ENCODE peak calls at places on chromosomes 5 and 9, in nine cellular contexts. One of them, this sample, is unnamed.

GRCh38 chr9:70488793-70489105 is 74.3 kb upstream of the KLF9 start:
- DNase-seq in tibial artery: no peak
- DNase-seq in PC-9: peak
- DNase-seq in CD4-positive, alpha-beta memory T cell: no peak
- DNase-seq in CD8-positive, alpha-beta memory T cell: no peak
- DNase-seq in aorta: no peak
- DNase-seq in Panc1: no peak
- DNase-seq in A549: no peak
- DNase-seq in psoas muscle: no peak
- DNase-seq in this sample: no peak

GRCh38 chr5:7078090-7078489 is 317.8 kb upstream of the ADCY2 start:
- DNase-seq in tibial artery: no peak
- DNase-seq in PC-9: no peak
- DNase-seq in CD4-positive, alpha-beta memory T cell: no peak
- DNase-seq in CD8-positive, alpha-beta memory T cell: no peak
- DNase-seq in aorta: no peak
- DNase-seq in Panc1: no peak
- DNase-seq in A549: no peak
- DNase-seq in psoas muscle: no peak
- DNase-seq in this sample: no peak

GRCh38 chr5:126961128-126961527 is 69.2 kb downstream of the MARCHF3 start:
- DNase-seq in tibial artery: no peak
- DNase-seq in PC-9: no peak
- DNase-seq in CD4-positive, alpha-beta memory T cell: no peak
- DNase-seq in CD8-positive, alpha-beta memory T cell: no peak
- DNase-seq in aorta: no peak
- DNase-seq in Panc1: no peak
- DNase-seq in A549: no peak
- DNase-seq in psoas muscle: no peak
- DNase-seq in this sample: no peak

GRCh38 chr5:35854248-35854647 is 2.4 kb upstream of the IL7R start:
- DNase-seq in tibial artery: no peak
- DNase-seq in PC-9: no peak
- DNase-seq in CD4-positive, alpha-beta memory T cell: peak
- DNase-seq in CD8-positive, alpha-beta memory T cell: peak
- DNase-seq in aorta: no peak
- DNase-seq in Panc1: no peak
- DNase-seq in A549: no peak
- DNase-seq in psoas muscle: no peak
- DNase-seq in this sample: no peak

GRCh38 chr9:116975119-116975518 is 288.0 kb downstream of the TRIM32 start:
- DNase-seq in tibial artery: no peak
- DNase-seq in PC-9: no peak
- DNase-seq in CD4-positive, alpha-beta memory T cell: no peak
- DNase-seq in CD8-positive, alpha-beta memory T cell: no peak
- DNase-seq in aorta: no peak
- DNase-seq in Panc1: no peak
- DNase-seq in A549: no peak
- DNase-seq in psoas muscle: no peak
- DNase-seq in this sample: no peak

GRCh38 chr9:87063246-87063645 is 115.9 kb upstream of the GAS1 start:
- DNase-seq in tibial artery: peak
- DNase-seq in PC-9: no peak
- DNase-seq in CD4-positive, alpha-beta memory T cell: no peak
- DNase-seq in CD8-positive, alpha-beta memory T cell: no peak
- DNase-seq in aorta: no peak
- DNase-seq in Panc1: no peak
- DNase-seq in A549: no peak
- DNase-seq in psoas muscle: no peak
- DNase-seq in this sample: no peak

GRCh38 chr9:84807870-84808385 is 138.4 kb downstream of the NTRK2 start:
- DNase-seq in tibial artery: no peak
- DNase-seq in PC-9: no peak
- DNase-seq in CD4-positive, alpha-beta memory T cell: no peak
- DNase-seq in CD8-positive, alpha-beta memory T cell: no peak
- DNase-seq in aorta: no peak
- DNase-seq in Panc1: no peak
- DNase-seq in A549: no peak
- DNase-seq in psoas muscle: no peak
- DNase-seq in this sample: no peak

GRCh38 chr9:105693435-105694275 is 686 bp upstream of the TMEM38B start:
- DNase-seq in tibial artery: no peak
- DNase-seq in PC-9: peak
- DNase-seq in CD4-positive, alpha-beta memory T cell: peak
- DNase-seq in CD8-positive, alpha-beta memory T cell: no peak
- DNase-seq in aorta: no peak
- DNase-seq in Panc1: no peak
- DNase-seq in A549: peak
- DNase-seq in psoas muscle: no peak
- DNase-seq in this sample: no peak

DNA sequence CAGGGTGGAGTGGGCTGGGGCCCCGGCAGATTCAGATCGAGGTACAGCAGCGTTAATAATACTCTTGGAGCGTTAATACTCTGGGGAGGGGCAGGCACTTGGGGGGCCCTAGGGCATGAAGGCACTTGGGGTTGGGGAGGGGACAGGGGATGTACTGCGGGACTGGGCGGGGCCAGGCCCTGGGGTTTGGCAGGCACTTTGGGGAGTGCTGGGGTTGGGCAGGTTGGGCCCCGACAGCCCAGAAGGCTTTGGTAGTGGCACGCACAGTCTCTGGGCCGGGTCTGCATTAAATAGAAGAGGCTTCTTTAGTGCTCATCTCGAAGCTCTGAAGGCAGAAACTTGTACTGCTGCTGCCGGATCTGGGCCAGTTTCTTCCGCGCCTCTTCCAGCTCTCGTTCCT is 7.8 kb upstream of the TPM2 start:
- DNase-seq in tibial artery: no peak
- DNase-seq in PC-9: no peak
- DNase-seq in CD4-positive, alpha-beta memory T cell: no peak
- DNase-seq in CD8-positive, alpha-beta memory T cell: no peak
- DNase-seq in aorta: peak
- DNase-seq in Panc1: no peak
- DNase-seq in A549: no peak
- DNase-seq in psoas muscle: peak
- DNase-seq in this sample: no peak
- H3K27ac ChIP-seq in tibial artery: peak
- H3K27ac ChIP-seq in PC-9: no peak
- H3K27ac ChIP-seq in CD4-positive, alpha-beta memory T cell: no peak
- H3K27ac ChIP-seq in CD8-positive, alpha-beta memory T cell: no peak
- H3K27ac ChIP-seq in aorta: peak
- H3K27ac ChIP-seq in Panc1: no peak
- H3K27ac ChIP-seq in A549: no peak
- H3K27ac ChIP-seq in psoas muscle: no peak
- H3K27ac ChIP-seq in this sample: no peak

DNA sequence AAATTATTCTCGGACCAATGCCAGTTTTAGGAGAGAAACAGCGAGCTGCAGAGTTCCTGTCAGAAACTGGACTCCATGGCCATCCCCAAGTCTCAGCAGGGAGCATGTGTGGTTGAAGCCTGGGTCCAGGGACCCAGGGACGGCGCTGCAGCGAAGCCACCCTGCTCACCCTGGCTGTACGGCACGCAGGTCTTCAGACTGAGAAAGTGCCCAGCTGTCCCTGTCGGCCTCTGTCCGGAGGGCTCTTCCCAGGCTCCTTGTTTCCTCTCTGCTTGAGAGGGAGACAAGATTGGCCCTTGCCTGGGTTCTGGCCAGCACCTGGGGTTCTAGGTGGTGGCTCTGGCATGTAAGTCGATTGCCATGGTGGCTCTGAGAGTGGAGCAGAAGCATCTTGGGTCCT is 26.9 kb downstream of the PTGES2 start:
- DNase-seq in tibial artery: no peak
- DNase-seq in PC-9: no peak
- DNase-seq in CD4-positive, alpha-beta memory T cell: no peak
- DNase-seq in CD8-positive, alpha-beta memory T cell: no peak
- DNase-seq in aorta: peak
- DNase-seq in Panc1: no peak
- DNase-seq in A549: no peak
- DNase-seq in psoas muscle: no peak
- DNase-seq in this sample: no peak
- H3K27ac ChIP-seq in tibial artery: peak
- H3K27ac ChIP-seq in PC-9: no peak
- H3K27ac ChIP-seq in CD4-positive, alpha-beta memory T cell: no peak
- H3K27ac ChIP-seq in CD8-positive, alpha-beta memory T cell: peak
- H3K27ac ChIP-seq in aorta: peak
- H3K27ac ChIP-seq in Panc1: no peak
- H3K27ac ChIP-seq in A549: no peak
- H3K27ac ChIP-seq in psoas muscle: peak
- H3K27ac ChIP-seq in this sample: peak

GRCh38 chr9:81417885-81418284 is 271.5 kb downstream of the TLE1 start:
- DNase-seq in tibial artery: no peak
- DNase-seq in PC-9: no peak
- DNase-seq in CD4-positive, alpha-beta memory T cell: no peak
- DNase-seq in CD8-positive, alpha-beta memory T cell: no peak
- DNase-seq in aorta: no peak
- DNase-seq in Panc1: no peak
- DNase-seq in A549: no peak
- DNase-seq in psoas muscle: no peak
- DNase-seq in this sample: no peak
- H3K27ac ChIP-seq in tibial artery: no peak
- H3K27ac ChIP-seq in PC-9: no peak
- H3K27ac ChIP-seq in CD4-positive, alpha-beta memory T cell: no peak
- H3K27ac ChIP-seq in CD8-positive, alpha-beta memory T cell: no peak
- H3K27ac ChIP-seq in aorta: no peak
- H3K27ac ChIP-seq in Panc1: no peak
- H3K27ac ChIP-seq in A549: no peak
- H3K27ac ChIP-seq in psoas muscle: peak
- H3K27ac ChIP-seq in this sample: no peak

GRCh38 chr5:180785151-180785781 is 17.3 kb downstream of the MGAT1 start:
- DNase-seq in tibial artery: no peak
- DNase-seq in PC-9: no peak
- DNase-seq in CD4-positive, alpha-beta memory T cell: no peak
- DNase-seq in CD8-positive, alpha-beta memory T cell: no peak
- DNase-seq in aorta: no peak
- DNase-seq in Panc1: no peak
- DNase-seq in A549: no peak
- DNase-seq in psoas muscle: no peak
- DNase-seq in this sample: no peak
- H3K27ac ChIP-seq in tibial artery: peak
- H3K27ac ChIP-seq in PC-9: no peak
- H3K27ac ChIP-seq in CD4-positive, alpha-beta memory T cell: no peak
- H3K27ac ChIP-seq in CD8-positive, alpha-beta memory T cell: no peak
- H3K27ac ChIP-seq in aorta: peak
- H3K27ac ChIP-seq in Panc1: peak
- H3K27ac ChIP-seq in A549: peak
- H3K27ac ChIP-seq in psoas muscle: peak
- H3K27ac ChIP-seq in this sample: peak

GRCh38 chr5:62310426-62311105 is 4.6 kb downstream of the KIF2A start:
- DNase-seq in tibial artery: no peak
- DNase-seq in PC-9: no peak
- DNase-seq in CD4-positive, alpha-beta memory T cell: no peak
- DNase-seq in CD8-positive, alpha-beta memory T cell: no peak
- DNase-seq in aorta: no peak
- DNase-seq in Panc1: no peak
- DNase-seq in A549: no peak
- DNase-seq in psoas muscle: no peak
- DNase-seq in this sample: no peak
- H3K27ac ChIP-seq in tibial artery: no peak
- H3K27ac ChIP-seq in PC-9: no peak
- H3K27ac ChIP-seq in CD4-positive, alpha-beta memory T cell: no peak
- H3K27ac ChIP-seq in CD8-positive, alpha-beta memory T cell: no peak
- H3K27ac ChIP-seq in aorta: no peak
- H3K27ac ChIP-seq in Panc1: no peak
- H3K27ac ChIP-seq in A549: no peak
- H3K27ac ChIP-seq in psoas muscle: no peak
- H3K27ac ChIP-seq in this sample: peak

GRCh38 chr5:38466444-38467189 is 89.8 kb downstream of the LIFR start:
- DNase-seq in tibial artery: peak
- DNase-seq in PC-9: no peak
- DNase-seq in CD4-positive, alpha-beta memory T cell: no peak
- DNase-seq in CD8-positive, alpha-beta memory T cell: no peak
- DNase-seq in aorta: peak
- DNase-seq in Panc1: no peak
- DNase-seq in A549: no peak
- DNase-seq in psoas muscle: peak
- DNase-seq in this sample: no peak
- H3K27ac ChIP-seq in tibial artery: peak
- H3K27ac ChIP-seq in PC-9: no peak
- H3K27ac ChIP-seq in CD4-positive, alpha-beta memory T cell: no peak
- H3K27ac ChIP-seq in CD8-positive, alpha-beta memory T cell: no peak
- H3K27ac ChIP-seq in aorta: peak
- H3K27ac ChIP-seq in Panc1: peak
- H3K27ac ChIP-seq in A549: peak
- H3K27ac ChIP-seq in psoas muscle: peak
- H3K27ac ChIP-seq in this sample: peak

GRCh38 chr9:132800038-132800648 is 77.9 kb downstream of the AK8 start:
- DNase-seq in tibial artery: peak
- DNase-seq in PC-9: peak
- DNase-seq in CD4-positive, alpha-beta memory T cell: peak
- DNase-seq in CD8-positive, alpha-beta memory T cell: peak
- DNase-seq in aorta: peak
- DNase-seq in Panc1: peak
- DNase-seq in A549: peak
- DNase-seq in psoas muscle: peak
- DNase-seq in this sample: peak

GRCh38 chr9:132802121-132802795 is 75.8 kb downstream of the AK8 start:
- DNase-seq in tibial artery: no peak
- DNase-seq in PC-9: no peak
- DNase-seq in CD4-positive, alpha-beta memory T cell: no peak
- DNase-seq in CD8-positive, alpha-beta memory T cell: no peak
- DNase-seq in aorta: peak
- DNase-seq in Panc1: no peak
- DNase-seq in A549: no peak
- DNase-seq in psoas muscle: no peak
- DNase-seq in this sample: no peak

GRCh38 chr9:132797861-132798659 is 80.0 kb downstream of the AK8 start:
- DNase-seq in tibial artery: no peak
- DNase-seq in PC-9: no peak
- DNase-seq in CD4-positive, alpha-beta memory T cell: no peak
- DNase-seq in CD8-positive, alpha-beta memory T cell: no peak
- DNase-seq in aorta: peak
- DNase-seq in Panc1: no peak
- DNase-seq in A549: no peak
- DNase-seq in psoas muscle: no peak
- DNase-seq in this sample: no peak

GRCh38 chr9:132801659-132802058 is 76.4 kb downstream of the AK8 start:
- DNase-seq in tibial artery: no peak
- DNase-seq in PC-9: no peak
- DNase-seq in CD4-positive, alpha-beta memory T cell: no peak
- DNase-seq in CD8-positive, alpha-beta memory T cell: no peak
- DNase-seq in aorta: no peak
- DNase-seq in Panc1: no peak
- DNase-seq in A549: no peak
- DNase-seq in psoas muscle: no peak
- DNase-seq in this sample: no peak

GRCh38 chr9:132798817-132799790 is 79.0 kb downstream of the AK8 start:
- DNase-seq in tibial artery: no peak
- DNase-seq in PC-9: peak
- DNase-seq in CD4-positive, alpha-beta memory T cell: no peak
- DNase-seq in CD8-positive, alpha-beta memory T cell: no peak
- DNase-seq in aorta: peak
- DNase-seq in Panc1: no peak
- DNase-seq in A549: no peak
- DNase-seq in psoas muscle: no peak
- DNase-seq in this sample: no peak
- H3K27ac ChIP-seq in tibial artery: no peak
- H3K27ac ChIP-seq in PC-9: no peak
- H3K27ac ChIP-seq in CD4-positive, alpha-beta memory T cell: no peak
- H3K27ac ChIP-seq in CD8-positive, alpha-beta memory T cell: no peak
- H3K27ac ChIP-seq in aorta: no peak
- H3K27ac ChIP-seq in Panc1: no peak
- H3K27ac ChIP-seq in A549: no peak
- H3K27ac ChIP-seq in psoas muscle: no peak
- H3K27ac ChIP-seq in this sample: no peak

GRCh38 chr5:78530342-78531096 is 118.1 kb downstream of the LHFPL2 start:
- DNase-seq in tibial artery: no peak
- DNase-seq in PC-9: no peak
- DNase-seq in CD4-positive, alpha-beta memory T cell: no peak
- DNase-seq in CD8-positive, alpha-beta memory T cell: no peak
- DNase-seq in aorta: no peak
- DNase-seq in Panc1: no peak
- DNase-seq in A549: peak
- DNase-seq in psoas muscle: no peak
- DNase-seq in this sample: peak
- H3K27ac ChIP-seq in tibial artery: peak
- H3K27ac ChIP-seq in PC-9: peak
- H3K27ac ChIP-seq in CD4-positive, alpha-beta memory T cell: no peak
- H3K27ac ChIP-seq in CD8-positive, alpha-beta memory T cell: no peak
- H3K27ac ChIP-seq in aorta: no peak
- H3K27ac ChIP-seq in Panc1: no peak
- H3K27ac ChIP-seq in A549: peak
- H3K27ac ChIP-seq in psoas muscle: no peak
- H3K27ac ChIP-seq in this sample: peak

This sample was measured in epithelial cell of prostate.